ENCODE peak calls at places on chromosome 20, in nine cellular contexts. G is RPMI8226; S is A172; N is K562; B is Calu3; Q is LoVo; V is CD8-positive, alpha-beta memory T cell; X is HuH-7.5; E is PC-9. R is an unnamed sample.

GRCh38 chr20:58228484-58229197 is at the start of gene ANKRD60:
- DNase-seq in E (no peak), G (no peak), B (no peak), Q (no peak), V (peak), N (peak), X (no peak), S (no peak), R (no peak)

GRCh38 chr20:17992224-17992637 is 23.4 kb downstream of the MGME1 start:
- DNase-seq in N (no peak), V (no peak), S (no peak), B (no peak), X (no peak), Q (no peak), E (no peak), G (no peak), R (no peak)

GRCh38 chr20:44734938-44735337 is 10.7 kb upstream of the KCNK15 start:
- DNase-seq in Q (peak), V (no peak), N (no peak), G (no peak), B (peak), S (peak), E (peak), X (no peak), R (peak)

GRCh38 chr20:63782051-63782471 is 42.5 kb downstream of the SLC2A4RG start:
- DNase-seq in S (no peak), B (no peak), G (peak), E (no peak), N (no peak), V (peak), X (no peak), Q (no peak), R (no peak)

GRCh38 chr20:22456109-22456508 is 128.3 kb downstream of the FOXA2 start:
- DNase-seq in S (no peak), E (no peak), B (no peak), Q (no peak), X (no peak), N (no peak), V (no peak), G (no peak), R (no peak)

GRCh38 chr20:62464080-62464770 is 11.6 kb downstream of the GATA5 start:
- DNase-seq in X (no peak), S (no peak), V (no peak), Q (no peak), G (no peak), B (no peak), N (no peak), E (no peak), R (no peak)

GRCh38 chr20:47687095-47687987 is 97.9 kb downstream of the SULF2 start:
- DNase-seq in S (no peak), Q (no peak), E (no peak), X (no peak), B (no peak), G (no peak), V (no peak), N (no peak), R (no peak)

GRCh38 chr20:4134355-4134834 is 119.0 kb upstream of the RNF24 start:
- DNase-seq in S (no peak), B (no peak), V (no peak), N (no peak), G (no peak), X (no peak), Q (no peak), E (no peak), R (no peak)

GRCh38 chr20:62202083-62202395 is 18.0 kb downstream of the HRH3 start:
- DNase-seq in N (no peak), B (no peak), X (no peak), G (no peak), Q (no peak), E (no peak), S (no peak), V (no peak), R (no peak)

GRCh38 chr20:37297066-37297736 is 7.7 kb downstream of the MANBAL start:
- DNase-seq in G (no peak), B (no peak), N (no peak), X (no peak), E (no peak), S (peak), Q (no peak), V (no peak), R (no peak)

GRCh38 chr20:63681609-63682142 is 14.8 kb upstream of the TNFRSF6B start:
- DNase-seq in G (no peak), V (no peak), X (no peak), N (no peak), S (no peak), E (no peak), Q (no peak), B (no peak), R (no peak)

GRCh38 chr20:8129211-8129986 is 2.7 kb upstream of the PLCB1 start:
- DNase-seq in B (no peak), X (no peak), V (no peak), S (no peak), E (no peak), G (no peak), N (no peak), Q (no peak), R (no peak)

GRCh38 chr20:50309280-50309763 is 118.7 kb downstream of the CEBPB start:
- DNase-seq in G (no peak), E (no peak), S (peak), V (no peak), Q (no peak), B (no peak), X (no peak), N (no peak), R (no peak)

GRCh38 chr20:63060057-63060991 is 53.6 kb upstream of the BHLHE23 start:
- DNase-seq in Q (no peak), B (no peak), G (peak), N (peak), E (no peak), V (no peak), S (peak), X (no peak), R (peak)

GRCh38 chr20:47438464-47439381 is 63.0 kb upstream of the NCOA3 start:
- DNase-seq in N (peak), E (peak), X (peak), V (no peak), S (peak), G (no peak), B (peak), Q (peak), R (no peak)